ENCODE peak calls at places on chromosome 4, in six cellular contexts. U, C, M, L, Q and E are unnamed samples.

GRCh38 chr4:48118081-48118480 is 16.0 kb downstream of the TXK start:
- DNase-seq in U (no peak), C (no peak), M (no peak), L (no peak), Q (no peak), E (no peak)

GRCh38 chr4:130689182-130689581 is 1593.2 kb downstream of the C4orf33 start:
- DNase-seq in U (no peak), C (no peak), M (no peak), L (no peak), Q (no peak), E (no peak)

GRCh38 chr4:173073939-173074500 is 94.6 kb upstream of the GALNT7 start:
- DNase-seq in U (no peak), C (no peak), M (no peak), L (no peak), Q (no peak), E (no peak)

GRCh38 chr4:155900402-155900801 is 3.1 kb upstream of the TDO2 start:
- DNase-seq in U (no peak), C (no peak), M (no peak), L (no peak), Q (no peak), E (no peak)

GRCh38 chr4:33512397-33512796 is 2731.9 kb downstream of the ARAP2 start:
- DNase-seq in U (no peak), C (no peak), M (no peak), L (no peak), Q (no peak), E (no peak)

GRCh38 chr4:170027181-170027829 is 1.1 kb upstream of the MFAP3L start:
- DNase-seq in U (peak; percentile 95), C (peak; percentile 95), M (peak; percentile 96), L (peak; percentile 93), Q (peak; percentile 76), E (peak; percentile 98)

GRCh38 chr4:74370912-74371311 is 6.0 kb downstream of the EREG start:
- DNase-seq in U (peak; percentile 34), C (peak; percentile 70), M (no peak), L (no peak), Q (peak; percentile 20), E (no peak)

GRCh38 chr4:175671491-175671934 is 140.6 kb downstream of the GPM6A start:
- DNase-seq in U (peak; percentile 4), C (no peak), M (no peak), L (no peak), Q (peak; percentile 7), E (no peak)

GRCh38 chr4:53355919-53356521 is 9.8 kb downstream of the SCFD2 start:
- DNase-seq in U (no peak), C (no peak), M (no peak), L (no peak), Q (no peak), E (no peak)

GRCh38 chr4:65071532-65071931 is 598.8 kb downstream of the EPHA5 start:
- DNase-seq in U (no peak), C (no peak), M (no peak), L (no peak), Q (no peak), E (no peak)

GRCh38 chr4:138938371-138938699 is 77.2 kb upstream of the NOCT start:
- DNase-seq in U (no peak), C (peak; percentile 27), M (no peak), L (no peak), Q (peak; percentile 11), E (no peak)

GRCh38 chr4:70895846-70896435 is 6.2 kb upstream of the MOB1B start:
- DNase-seq in U (peak; percentile 36), C (no peak), M (no peak), L (no peak), Q (no peak), E (no peak)

GRCh38 chr4:189069782-189070181 is 870.9 kb upstream of the FRG1 start:
- DNase-seq in U (no peak), C (no peak), M (no peak), L (no peak), Q (no peak), E (no peak)

DNA sequence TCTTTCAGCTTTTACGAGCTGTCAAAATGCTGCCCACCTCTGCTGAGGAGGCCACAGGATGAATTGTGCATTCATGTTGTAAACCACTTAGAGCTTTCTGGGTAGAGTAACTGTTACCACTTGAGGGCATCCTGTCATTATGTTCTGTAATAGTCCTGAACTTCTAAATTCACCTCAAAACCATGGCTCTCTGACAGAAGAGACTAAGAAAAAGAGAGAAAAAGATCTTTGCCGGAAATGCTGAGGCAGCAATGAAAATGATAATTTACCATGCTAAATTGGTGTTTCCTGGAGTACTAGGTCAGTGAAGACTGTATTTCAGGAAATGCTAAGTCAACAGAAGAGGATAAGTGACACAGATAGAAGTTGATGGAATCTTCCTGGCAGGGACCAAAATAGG is 942.3 kb upstream of the SLIT2 start:
- DNase-seq in U (no peak), C (no peak), M (no peak), L (no peak), Q (no peak), E (no peak)
- TF ChIP-seq CTCF in U (no peak), C (peak; percentile 10), M (no peak), L (no peak), Q (no peak), E (no peak)

DNA sequence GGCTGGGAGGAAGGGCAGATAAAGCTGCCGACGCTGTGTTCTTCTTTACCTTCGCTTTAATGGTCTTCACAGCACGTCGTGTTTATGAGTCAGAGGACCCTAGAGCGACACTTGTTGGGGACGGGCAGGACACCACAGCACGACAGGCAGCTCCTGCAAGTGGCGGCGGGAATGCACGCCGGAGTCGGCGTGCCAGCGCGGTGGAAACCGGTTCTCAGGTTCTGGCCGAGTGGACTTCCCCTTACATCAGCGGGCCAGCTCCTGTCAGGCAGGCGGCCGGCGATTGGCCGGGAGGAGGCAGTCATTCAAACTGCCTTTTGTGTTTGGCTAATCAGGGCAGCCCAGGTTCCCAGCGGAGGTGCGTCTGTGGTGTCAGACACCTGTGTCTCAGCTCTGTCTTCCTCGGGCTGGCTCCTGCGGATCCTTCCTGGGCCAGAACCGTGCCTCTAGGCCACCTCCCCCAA is 150.9 kb downstream of the SHROOM3 start:
- DNase-seq in U (peak; percentile 95), C (peak; percentile 81), M (peak; percentile 29), L (no peak), Q (peak; percentile 71), E (peak; percentile 64)
- H3K4me3 ChIP-seq in U (peak overlapping the region; percentile 8), C (peak overlapping the region; percentile 62), M (peak overlapping the region; percentile 24), L (peak overlapping the region; percentile 15), Q (peak overlapping the region; percentile 44), E (no peak overlapping the region)

GRCh38 chr4:67480810-67481209 is 64.5 kb downstream of the CENPC start:
- DNase-seq in U (no peak), C (no peak), M (no peak), L (no peak), Q (no peak), E (no peak)
- TF ChIP-seq POLR2A in U (no peak), C (no peak), M (no peak), L (no peak), Q (no peak), E (no peak)

DNA sequence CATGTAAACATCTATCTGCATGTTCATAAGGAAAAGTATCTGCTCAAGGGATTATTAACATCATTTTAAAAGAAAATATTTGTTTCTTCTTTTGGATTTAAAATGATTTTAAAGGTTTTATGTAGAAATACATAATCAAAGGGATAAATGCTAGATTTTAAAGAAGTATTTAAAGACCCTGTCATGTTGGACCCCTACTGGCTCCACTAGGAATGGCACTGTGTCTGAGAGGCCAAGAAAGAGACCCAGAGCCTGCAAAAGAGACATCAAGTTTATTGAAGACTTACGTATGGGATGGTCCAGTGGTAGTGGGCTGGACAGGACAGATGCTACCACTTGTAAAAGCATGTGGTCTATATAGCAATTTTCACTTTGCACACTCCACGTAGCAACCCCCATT is 78.7 kb upstream of the PCDH18 start:
- DNase-seq in U (no peak), C (no peak), M (no peak), L (no peak), Q (no peak), E (no peak)
- TF ChIP-seq CTCF in U (no peak), C (no peak), M (no peak), L (no peak), Q (no peak), E (no peak)

GRCh38 chr4:78923459-78924312 is 15.6 kb downstream of the PAQR3 start:
- DNase-seq in U (no peak), C (no peak), M (no peak), L (no peak), Q (no peak), E (no peak)
- H3K4me3 ChIP-seq in U (no peak overlapping the region), C (no peak overlapping the region), M (no peak overlapping the region), L (no peak overlapping the region), Q (no peak overlapping the region), E (no peak overlapping the region)

GRCh38 chr4:39697740-39698423 is at the start of gene UBE2K:
- DNase-seq in U (peak; percentile 90), C (peak; percentile 71), M (peak; percentile 79), L (peak; percentile 90), Q (peak; percentile 70), E (peak; percentile 97)
- TF ChIP-seq POLR2A in U (peak; percentile 90), C (peak; percentile 89), M (peak; percentile 61), L (peak; percentile 85), Q (peak; percentile 79), E (no peak)

GRCh38 chr4:73127839-73128448 is 58.4 kb upstream of the COX18 start:
- DNase-seq in U (no peak), C (no peak), M (no peak), L (no peak), Q (peak; percentile 8), E (no peak)
- TF ChIP-seq CTCF in U (no peak), C (no peak), M (no peak), L (no peak), Q (peak; percentile 7), E (no peak)

DNA sequence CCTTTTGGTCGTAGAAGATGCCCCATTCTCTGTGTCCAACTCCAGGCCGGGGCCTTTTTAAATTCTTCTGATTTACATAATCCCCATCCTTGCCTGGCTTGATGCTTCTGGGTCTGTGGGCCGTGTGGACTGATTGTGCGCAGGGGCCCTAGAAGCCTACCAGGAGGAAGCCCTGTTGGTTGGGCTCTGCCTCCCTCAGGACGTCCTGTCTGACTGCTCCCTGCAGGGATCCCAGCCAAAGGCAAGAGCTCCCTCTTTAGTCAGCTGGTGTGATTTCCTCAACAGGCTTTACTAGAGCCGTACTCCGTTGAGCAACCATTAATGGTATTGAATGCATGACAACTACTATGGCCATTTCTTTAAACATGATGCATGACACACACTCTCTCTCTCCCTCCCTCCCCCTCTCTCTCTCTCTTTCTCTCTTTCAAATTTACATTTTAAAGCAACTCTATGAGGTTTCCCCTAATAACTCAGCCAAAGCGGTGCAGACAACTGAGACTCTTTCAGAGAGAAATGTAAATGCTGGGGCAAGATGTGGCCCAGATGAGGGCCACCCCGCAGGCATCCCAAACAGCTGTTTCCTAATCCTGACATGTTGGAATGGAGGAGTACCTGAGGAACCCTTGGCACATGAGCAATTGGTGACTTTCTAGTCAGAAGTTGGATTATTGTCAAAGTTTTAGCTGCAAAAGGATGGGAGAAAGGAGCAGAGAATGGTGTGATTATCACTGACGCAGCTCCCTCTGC is 117.3 kb downstream of the DRD5 start:
- DNase-seq in U (peak; percentile 7), C (peak; percentile 35), M (no peak), L (no peak), Q (peak; percentile 11), E (peak; percentile 17)
- H3K4me3 ChIP-seq in U (no peak overlapping the region), C (no peak overlapping the region), M (no peak overlapping the region), L (no peak overlapping the region), Q (no peak overlapping the region), E (no peak overlapping the region)